ENCODE peak calls at places on chromosomes 16 and 17, in five cellular contexts. Z is NAMALWA, X is Right ventricle myocardium superior, N is T-helper 17 cell, Y is NCI-H460. V is an unnamed sample.

GRCh38 chr17:48610282-48611211 is at the start of gene HOXB7:
- DNase-seq in Z (peak), X (peak), N (peak), Y (no peak), V (no peak)

GRCh38 chr17:8745586-8746500 is 1.2 kb upstream of the CCDC42 start:
- DNase-seq in Z (peak), X (peak), N (peak), Y (peak), V (peak)

GRCh38 chr17:40430272-40431230 is 12.7 kb upstream of the IGFBP4 start:
- DNase-seq in Z (no peak), X (no peak), N (no peak), Y (no peak), V (no peak)

GRCh38 chr16:4089251-4089810 is 26.9 kb downstream of the ADCY9 start:
- DNase-seq in Z (no peak), X (no peak), N (no peak), Y (no peak), V (no peak)

GRCh38 chr17:58679263-58680037 is 12.4 kb downstream of the TEX14 start:
- DNase-seq in Z (no peak), X (no peak), N (no peak), Y (peak), V (peak)

GRCh38 chr17:38449364-38449763 is 21.1 kb downstream of the ARHGAP23 start:
- DNase-seq in Z (no peak), X (no peak), N (no peak), Y (no peak), V (no peak)

GRCh38 chr16:4110065-4110464 is 6.2 kb downstream of the ADCY9 start:
- DNase-seq in Z (no peak), X (no peak), N (no peak), Y (no peak), V (no peak)

GRCh38 chr16:515963-516226 is 11.6 kb upstream of the CAPN15 start:
- DNase-seq in Z (no peak), X (no peak), N (no peak), Y (no peak), V (no peak)

GRCh38 chr16:81745704-81746558 is 33.2 kb upstream of the PLCG2 start:
- DNase-seq in Z (peak), X (peak), N (peak), Y (peak), V (peak)

GRCh38 chr16:74455619-74456289 is 34.5 kb upstream of the CLEC18B start:
- DNase-seq in Z (no peak), X (no peak), N (no peak), Y (no peak), V (no peak)

GRCh38 chr17:61363601-61364462 is 35.8 kb upstream of the TBX2 start:
- DNase-seq in Z (no peak), X (no peak), N (no peak), Y (no peak), V (no peak)

GRCh38 chr16:86002178-86002577 is 103.2 kb downstream of the IRF8 start:
- DNase-seq in Z (no peak), X (no peak), N (no peak), Y (no peak), V (no peak)

GRCh38 chr17:55925440-55925839 is 174.6 kb downstream of the PCTP start:
- DNase-seq in Z (no peak), X (no peak), N (no peak), Y (no peak), V (no peak)

GRCh38 chr17:82400830-82401229 is 17.3 kb upstream of the HEXD start:
- DNase-seq in Z (no peak), X (peak), N (peak), Y (no peak), V (peak)

GRCh38 chr16:68265078-68265925 is 976 bp downstream of the SLC7A6 start:
- DNase-seq in Z (peak), X (peak), N (peak), Y (peak), V (peak)

GRCh38 chr17:40932608-40933007 is 4.8 kb downstream of the KRT23 start:
- DNase-seq in Z (no peak), X (no peak), N (no peak), Y (no peak), V (no peak)

GRCh38 chr16:85173981-85174751 is 61.9 kb upstream of the CIBAR2 start:
- DNase-seq in Z (no peak), X (peak), N (no peak), Y (peak), V (no peak)

GRCh38 chr16:10614685-10615084 is 34.3 kb upstream of the EMP2 start:
- DNase-seq in Z (no peak), X (no peak), N (no peak), Y (no peak), V (no peak)

GRCh38 chr16:74030000-74030399 is 266.6 kb upstream of the PSMD7 start:
- DNase-seq in Z (no peak), X (no peak), N (no peak), Y (no peak), V (no peak)

GRCh38 chr17:7834554-7834890 is 505 bp downstream of the KDM6B start:
- DNase-seq in Z (no peak), X (peak), N (peak), Y (no peak), V (no peak)

GRCh38 chr17:82940226-82941020 is 100.6 kb upstream of the ZNF750 start:
- DNase-seq in Z (no peak), X (peak), N (no peak), Y (no peak), V (no peak)

GRCh38 chr16:2526135-2526534 is 5.1 kb downstream of the CEMP1 start:
- DNase-seq in Z (no peak), X (peak), N (no peak), Y (no peak), V (no peak)

GRCh38 chr16:1350691-1351090 is 987 bp downstream of the TSR3 start:
- DNase-seq in Z (no peak), X (no peak), N (no peak), Y (no peak), V (no peak)

GRCh38 chr16:1993731-1994131 is 4.0 kb downstream of the SYNGR3 start:
- DNase-seq in Z (peak), X (no peak), N (no peak), Y (no peak), V (no peak)

GRCh38 chr17:47804461-47804860 is 17.1 kb downstream of the OSBPL7 start:
- DNase-seq in Z (no peak), X (no peak), N (no peak), Y (no peak), V (no peak)

GRCh38 chr16:28136751-28137434 is 73.4 kb upstream of the GSG1L start:
- DNase-seq in Z (no peak), X (no peak), N (peak), Y (no peak), V (no peak)

GRCh38 chr16:11105038-11105903 is 150.7 kb downstream of the SOCS1 start:
- DNase-seq in Z (peak), X (no peak), N (no peak), Y (no peak), V (peak)

GRCh38 chr16:30805056-30805369 is 18.0 kb upstream of the ZNF629 start:
- DNase-seq in Z (no peak), X (no peak), N (no peak), Y (no peak), V (no peak)

GRCh38 chr17:60748232-60748631 is 70.6 kb downstream of the BCAS3 start:
- DNase-seq in Z (no peak), X (no peak), N (no peak), Y (no peak), V (no peak)

GRCh38 chr16:15510992-15511391 is 76.6 kb downstream of the BMERB1 start:
- DNase-seq in Z (no peak), X (no peak), N (no peak), Y (no peak), V (no peak)

GRCh38 chr17:70464995-70465394 is 295.7 kb downstream of the KCNJ2 start:
- DNase-seq in Z (no peak), X (no peak), N (no peak), Y (no peak), V (no peak)

GRCh38 chr16:57637424-57637823 is 9.0 kb downstream of the ADGRG1 start:
- DNase-seq in Z (no peak), X (peak), N (no peak), Y (no peak), V (no peak)

GRCh38 chr17:66849851-66850580 is 15.1 kb downstream of the CACNG5 start:
- DNase-seq in Z (no peak), X (no peak), N (no peak), Y (no peak), V (no peak)

GRCh38 chr17:10114931-10115535 is 83.4 kb downstream of the GAS7 start:
- DNase-seq in Z (peak), X (peak), N (peak), Y (peak), V (peak)

V was measured in KBM-7.